ENCODE peak calls at places on chromosomes 12 and 14, in five cellular contexts. L, M, J, B and O are unnamed samples.

GRCh38 chr12:106976013-106976658 is 10.8 kb downstream of the MTERF2 start:
- DNase-seq in B (peak; percentile 52), L (no peak), J (no peak), M (no peak), O (no peak)

GRCh38 chr12:48996794-48997718 is 2.1 kb downstream of the DDN start:
- DNase-seq in J (peak; percentile 92), M (peak; percentile 82), B (peak; percentile 71), L (no peak), O (no peak)

GRCh38 chr14:33671556-33671955 is 279.3 kb downstream of the EGLN3 start:
- DNase-seq in M (no peak), L (no peak), J (no peak), B (no peak), O (no peak)

GRCh38 chr12:24838531-24838950 is 110.4 kb downstream of the BCAT1 start:
- DNase-seq in L (no peak), M (peak; percentile 42), B (peak; percentile 83), J (no peak), O (no peak)

GRCh38 chr14:69152181-69152943 is 557 bp downstream of the DCAF5 start:
- DNase-seq in L (no peak), B (no peak), J (peak; percentile 56), M (peak; percentile 67), O (peak; percentile 42)

GRCh38 chr12:106704081-106704480 is 70.4 kb upstream of the RIC8B start:
- DNase-seq in B (no peak), M (no peak), L (no peak), J (no peak), O (no peak)

GRCh38 chr12:46468159-46468558 is 95.6 kb upstream of the SLC38A2 start:
- DNase-seq in L (peak; percentile 83), J (no peak), M (no peak), B (peak; percentile 44), O (peak; percentile 36)

GRCh38 chr12:34599530-34600513 is 577.5 kb downstream of the ALG10 start:
- DNase-seq in J (no peak), B (no peak), L (no peak), M (peak; percentile 0), O (no peak)

GRCh38 chr12:115949675-115950074 is 327.8 kb downstream of the MED13L start:
- DNase-seq in J (no peak), M (no peak), L (no peak), B (no peak), O (no peak)

GRCh38 chr12:31772685-31773222 is 43.9 kb upstream of the AMN1 start:
- DNase-seq in L (no peak), J (no peak), B (no peak), M (no peak), O (no peak)

GRCh38 chr12:80040075-80040738 is 59.1 kb upstream of the OTOGL start:
- DNase-seq in J (no peak), M (no peak), B (peak; percentile 67), L (no peak), O (no peak)

GRCh38 chr12:49470986-49471385 is 67.8 kb upstream of the KCNH3 start:
- DNase-seq in B (no peak), M (no peak), L (no peak), J (no peak), O (no peak)

GRCh38 chr14:94363171-94363624 is 25.2 kb downstream of the SERPINA1 start:
- DNase-seq in B (no peak), L (no peak), J (no peak), M (no peak), O (no peak)

GRCh38 chr12:104498211-104498801 is 41.6 kb downstream of the CHST11 start:
- DNase-seq in B (no peak), L (peak; percentile 16), J (no peak), M (no peak), O (no peak)

GRCh38 chr14:59018460-59018859 is 170.0 kb upstream of the DAAM1 start:
- DNase-seq in B (no peak), M (no peak), L (no peak), J (no peak), O (no peak)

GRCh38 chr12:52052471-52053186 is 1.4 kb downstream of the NR4A1 start:
- DNase-seq in L (no peak), B (no peak), M (no peak), J (no peak), O (no peak)

GRCh38 chr12:54021006-54021405 is 7.2 kb upstream of the HOXC6 start:
- DNase-seq in L (no peak), M (no peak), J (no peak), B (no peak), O (no peak)

GRCh38 chr12:54019924-54020586 is 8.2 kb upstream of the HOXC6 start:
- DNase-seq in B (no peak), L (no peak), J (peak; percentile 63), M (no peak), O (no peak)

GRCh38 chr12:54022960-54023884 is 5.0 kb upstream of the HOXC6 start:
- DNase-seq in L (no peak), M (no peak), J (no peak), B (no peak), O (no peak)

GRCh38 chr12:54020587-54020969 is 7.7 kb upstream of the HOXC6 start:
- DNase-seq in B (no peak), L (no peak), J (no peak), M (no peak), O (no peak)

GRCh38 chr12:54021432-54022013 is 6.7 kb upstream of the HOXC6 start:
- DNase-seq in M (no peak), B (no peak), L (no peak), J (no peak), O (no peak)
- TF ChIP-seq CTCF in M (no peak), B (no peak), L (peak; percentile 33), J (peak; percentile 12), O (peak; percentile 32)

GRCh38 chr12:67091678-67092077 is 177.5 kb upstream of the CAND1 start:
- DNase-seq in B (no peak), L (no peak), J (no peak), M (no peak), O (peak; percentile 50)
- H3K27ac ChIP-seq in B (no peak overlapping the region), L (no peak overlapping the region), J (no peak overlapping the region), M (no peak overlapping the region), O (no peak overlapping the region)

GRCh38 chr12:1591029-1591428 is 3.4 kb downstream of the FBXL14 start:
- DNase-seq in L (no peak), B (no peak), J (no peak), M (no peak), O (peak; percentile 72)
- TF ChIP-seq CTCF in L (no peak), B (peak; percentile 13), J (no peak), M (no peak), O (no peak)

GRCh38 chr12:5562581-5562980 is 130.7 kb downstream of the NTF3 start:
- DNase-seq in M (no peak), B (no peak), J (no peak), L (no peak), O (no peak)
- H3K27ac ChIP-seq in M (no peak overlapping the region), B (no peak overlapping the region), J (no peak overlapping the region), L (no peak overlapping the region), O (no peak overlapping the region)

GRCh38 chr12:5971194-5971850 is 26.3 kb upstream of the ANO2 start:
- DNase-seq in M (no peak), B (no peak), J (no peak), L (no peak), O (no peak)
- TF ChIP-seq CTCF in M (no peak), B (no peak), J (no peak), L (no peak), O (no peak)